ENCODE peak calls at places on chromosome 1, in four cellular contexts. One of them, this sample, is unnamed.

GRCh38 chr1:170634293-170634692 is 29.6 kb upstream of the PRRX1 start:
- DNase-seq in GM12878: no peak
- DNase-seq in K562: no peak
- DNase-seq in HepG2: no peak
- DNase-seq in this sample: no peak

GRCh38 chr1:85398391-85399064 is 66.4 kb downstream of the DDAH1 start:
- DNase-seq in GM12878: no peak
- DNase-seq in K562: no peak
- DNase-seq in HepG2: no peak
- DNase-seq in this sample: no peak

GRCh38 chr1:11152755-11153154 is 36.4 kb upstream of the ANGPTL7 start:
- DNase-seq in GM12878: no peak
- DNase-seq in K562: no peak
- DNase-seq in HepG2: no peak
- DNase-seq in this sample: no peak

GRCh38 chr1:109775408-109775807 is 11.7 kb upstream of the EPS8L3 start:
- DNase-seq in GM12878: no peak
- DNase-seq in K562: no peak
- DNase-seq in HepG2: no peak
- DNase-seq in this sample: no peak

GRCh38 chr1:114214016-114214415 is 60.3 kb upstream of the SYT6 start:
- DNase-seq in GM12878: no peak
- DNase-seq in K562: no peak
- DNase-seq in HepG2: no peak
- DNase-seq in this sample: no peak

GRCh38 chr1:155002479-155003226 is at the start of gene ZBTB7B:
- DNase-seq in GM12878: no peak
- DNase-seq in K562: peak; percentile 49
- DNase-seq in HepG2: no peak
- DNase-seq in this sample: no peak

GRCh38 chr1:51472349-51472748 is 46.7 kb downstream of the EPS15 start:
- DNase-seq in GM12878: no peak
- DNase-seq in K562: no peak
- DNase-seq in HepG2: no peak
- DNase-seq in this sample: no peak

GRCh38 chr1:7783178-7783711 is 846 bp upstream of the PER3 start:
- DNase-seq in GM12878: no peak
- DNase-seq in K562: peak; percentile 85
- DNase-seq in HepG2: peak; percentile 49
- DNase-seq in this sample: peak; percentile 82

GRCh38 chr1:110136911-110137310 is 13.4 kb upstream of the SLC6A17 start:
- DNase-seq in GM12878: no peak
- DNase-seq in K562: no peak
- DNase-seq in HepG2: peak; percentile 4
- DNase-seq in this sample: no peak

GRCh38 chr1:9238550-9238949 is 4.0 kb downstream of the H6PD start:
- DNase-seq in GM12878: no peak
- DNase-seq in K562: no peak
- DNase-seq in HepG2: no peak
- DNase-seq in this sample: no peak

GRCh38 chr1:155012052-155012546 is 9.5 kb downstream of the ZBTB7B start:
- DNase-seq in GM12878: no peak
- DNase-seq in K562: peak; percentile 76
- DNase-seq in HepG2: no peak
- DNase-seq in this sample: peak; percentile 88

GRCh38 chr1:117735045-117735992 is 129.5 kb downstream of the TENT5C start:
- DNase-seq in GM12878: peak; percentile 9
- DNase-seq in K562: no peak
- DNase-seq in HepG2: peak; percentile 10
- DNase-seq in this sample: no peak

GRCh38 chr1:27868556-27868931 is 3.8 kb upstream of the THEMIS2 start:
- DNase-seq in GM12878: no peak
- DNase-seq in K562: no peak
- DNase-seq in HepG2: no peak
- DNase-seq in this sample: no peak

GRCh38 chr1:186899577-186899976 is 70.8 kb downstream of the PLA2G4A start:
- DNase-seq in GM12878: peak; percentile 43
- DNase-seq in K562: no peak
- DNase-seq in HepG2: no peak
- DNase-seq in this sample: no peak

GRCh38 chr1:99527078-99527477 is 118.8 kb upstream of the PALMD start:
- DNase-seq in GM12878: no peak
- DNase-seq in K562: peak; percentile 14
- DNase-seq in HepG2: peak; percentile 16
- DNase-seq in this sample: no peak

GRCh38 chr1:202452508-202452907 is 104.0 kb downstream of the PPP1R12B start:
- DNase-seq in GM12878: no peak
- DNase-seq in K562: no peak
- DNase-seq in HepG2: no peak
- DNase-seq in this sample: no peak

GRCh38 chr1:244833734-244834595 is 1.5 kb upstream of the COX20 start:
- DNase-seq in GM12878: no peak
- DNase-seq in K562: peak; percentile 60
- DNase-seq in HepG2: peak; percentile 98
- DNase-seq in this sample: peak; percentile 71

GRCh38 chr1:108585343-108585742 is 25.4 kb downstream of the EEIG2 start:
- DNase-seq in GM12878: no peak
- DNase-seq in K562: no peak
- DNase-seq in HepG2: no peak
- DNase-seq in this sample: no peak

GRCh38 chr1:165854101-165854845 is 26.9 kb downstream of the UCK2 start:
- DNase-seq in GM12878: no peak
- DNase-seq in K562: no peak
- DNase-seq in HepG2: no peak
- DNase-seq in this sample: no peak

GRCh38 chr1:168082008-168082876 is 54.5 kb downstream of the GPR161 start:
- DNase-seq in GM12878: peak; percentile 17
- DNase-seq in K562: peak; percentile 78
- DNase-seq in HepG2: peak; percentile 57
- DNase-seq in this sample: peak; percentile 88

GRCh38 chr1:151989131-151989868 is 4.4 kb downstream of the S100A10 start:
- DNase-seq in GM12878: no peak
- DNase-seq in K562: no peak
- DNase-seq in HepG2: no peak
- DNase-seq in this sample: no peak

GRCh38 chr1:154454391-154455120 is 47.5 kb upstream of the TDRD10 start:
- DNase-seq in GM12878: no peak
- DNase-seq in K562: no peak
- DNase-seq in HepG2: no peak
- DNase-seq in this sample: no peak

GRCh38 chr1:108590947-108591346 is 31.0 kb downstream of the EEIG2 start:
- DNase-seq in GM12878: no peak
- DNase-seq in K562: no peak
- DNase-seq in HepG2: no peak
- DNase-seq in this sample: no peak

GRCh38 chr1:87115317-87115885 is 201.0 kb downstream of the HS2ST1 start:
- DNase-seq in GM12878: no peak
- DNase-seq in K562: no peak
- DNase-seq in HepG2: no peak
- DNase-seq in this sample: no peak

GRCh38 chr1:175960169-175960568 is 216.8 kb upstream of the TNR start:
- DNase-seq in GM12878: no peak
- DNase-seq in K562: no peak
- DNase-seq in HepG2: no peak
- DNase-seq in this sample: no peak

DNA sequence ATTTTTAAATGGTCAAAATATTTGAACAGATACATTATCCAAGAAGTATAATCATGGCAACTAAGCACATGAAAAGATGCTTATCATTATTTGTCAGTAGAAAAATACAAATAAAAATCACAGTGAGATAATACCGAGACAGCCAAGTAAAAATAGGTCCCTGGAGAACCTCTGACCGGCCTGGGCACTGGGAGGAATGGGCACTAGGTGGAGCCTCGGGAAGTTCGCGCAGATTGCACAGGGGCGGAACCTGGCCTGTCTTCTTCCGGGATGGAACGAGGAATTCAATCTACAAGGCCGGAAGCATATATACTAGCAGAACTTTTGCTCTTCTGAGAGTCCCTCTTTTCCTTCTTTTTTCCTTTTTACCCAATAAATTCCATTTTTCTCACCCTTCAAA is 148.5 kb upstream of the CHRM3 start:
- DNase-seq in GM12878: no peak
- DNase-seq in K562: no peak
- DNase-seq in HepG2: no peak
- DNase-seq in this sample: no peak
- H3K4me2 ChIP-seq in GM12878: no peak overlapping the region
- H3K4me2 ChIP-seq in K562: no peak overlapping the region
- H3K4me2 ChIP-seq in HepG2: no peak overlapping the region
- H3K4me2 ChIP-seq in this sample: no peak overlapping the region

GRCh38 chr1:232743999-232744398 is 61.2 kb upstream of the MAP10 start:
- DNase-seq in GM12878: no peak
- DNase-seq in K562: no peak
- DNase-seq in HepG2: no peak
- DNase-seq in this sample: no peak
- TF ChIP-seq ATF2 in GM12878: no peak
- TF ChIP-seq ATF2 in K562: no peak
- TF ChIP-seq ATF2 in HepG2: no peak
- TF ChIP-seq ATF2 in this sample: no peak

DNA sequence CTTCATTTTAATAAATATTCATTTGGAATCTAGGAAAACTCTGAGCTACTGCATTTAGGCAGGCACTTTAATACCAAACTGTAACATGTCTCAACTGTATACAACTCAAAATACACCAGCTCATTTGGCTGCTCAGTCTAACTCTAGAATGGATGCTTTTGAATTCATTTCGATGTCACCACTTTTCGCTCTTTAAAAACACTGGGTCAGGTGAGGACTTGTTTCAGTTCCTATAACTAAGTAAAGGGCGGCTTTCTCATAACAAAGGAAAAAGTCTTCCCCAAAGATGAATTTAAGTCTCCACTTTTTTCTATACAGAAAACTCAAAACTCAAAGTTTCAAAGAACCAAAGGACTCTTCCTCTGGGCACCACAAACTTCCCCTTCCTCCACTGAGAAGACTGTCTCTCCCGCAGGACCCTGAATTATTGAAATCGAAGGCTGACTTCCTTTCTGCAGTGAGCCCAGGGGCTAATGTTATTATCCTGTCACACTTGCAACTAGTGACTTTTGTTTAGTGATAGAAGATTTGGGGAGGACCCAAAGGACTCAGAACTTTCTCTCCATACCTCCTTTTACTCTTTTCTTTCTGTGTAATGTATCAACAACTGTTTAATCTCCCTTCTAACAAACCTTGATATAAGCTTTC is 9.7 kb upstream of the DHX9 start:
- DNase-seq in GM12878: peak; percentile 21
- DNase-seq in K562: no peak
- DNase-seq in HepG2: no peak
- DNase-seq in this sample: no peak
- H3K4me2 ChIP-seq in GM12878: peak overlapping the region; percentile 26
- H3K4me2 ChIP-seq in K562: no peak overlapping the region
- H3K4me2 ChIP-seq in HepG2: no peak overlapping the region
- H3K4me2 ChIP-seq in this sample: no peak overlapping the region

DNA sequence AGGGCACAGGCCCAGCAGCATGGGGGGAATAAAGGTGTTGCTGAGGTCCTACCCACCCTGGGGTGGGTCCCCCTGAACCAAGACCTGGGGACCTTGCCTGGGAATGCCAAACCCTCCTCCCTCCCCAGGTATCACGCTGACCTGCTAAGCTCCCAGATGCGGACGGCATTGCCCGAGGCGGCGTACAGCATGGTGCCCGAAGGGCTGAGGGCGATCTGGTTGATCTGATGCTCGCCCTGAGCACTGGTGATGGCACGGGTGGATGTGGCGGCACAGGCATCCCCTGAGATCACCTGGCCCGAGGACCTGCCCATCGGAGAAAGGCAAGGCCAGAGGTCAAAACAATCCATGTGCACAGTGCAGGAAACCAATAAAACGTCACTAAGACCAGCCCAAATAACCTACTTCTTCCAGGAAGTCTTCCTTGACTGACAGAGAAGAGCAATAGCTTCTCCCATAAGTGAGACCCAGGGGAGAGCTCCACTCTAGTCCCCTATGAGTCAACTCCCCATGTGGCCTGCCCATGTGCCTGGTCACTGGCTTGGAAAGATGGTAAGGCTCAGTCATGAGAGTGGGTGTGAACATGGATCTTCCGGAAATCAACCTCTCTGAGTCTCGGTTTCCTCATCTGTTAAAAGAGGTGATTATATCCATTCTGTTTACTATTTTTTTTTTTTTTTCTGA is 46.3 kb downstream of the KIF21B start:
- DNase-seq in GM12878: no peak
- DNase-seq in K562: no peak
- DNase-seq in HepG2: no peak
- DNase-seq in this sample: no peak
- TF ChIP-seq ATF2 in GM12878: no peak
- TF ChIP-seq ATF2 in K562: no peak
- TF ChIP-seq ATF2 in HepG2: no peak
- TF ChIP-seq ATF2 in this sample: no peak

GRCh38 chr1:226725870-226726212 is 13.2 kb downstream of the ITPKB start:
- DNase-seq in GM12878: no peak
- DNase-seq in K562: no peak
- DNase-seq in HepG2: no peak
- DNase-seq in this sample: no peak

GRCh38 chr1:226719596-226720386 is 19.3 kb downstream of the ITPKB start:
- DNase-seq in GM12878: no peak
- DNase-seq in K562: no peak
- DNase-seq in HepG2: no peak
- DNase-seq in this sample: no peak

GRCh38 chr1:226722240-226722900 is 16.7 kb downstream of the ITPKB start:
- DNase-seq in GM12878: no peak
- DNase-seq in K562: no peak
- DNase-seq in HepG2: no peak
- DNase-seq in this sample: no peak

GRCh38 chr1:226722901-226723639 is 16.0 kb downstream of the ITPKB start:
- DNase-seq in GM12878: no peak
- DNase-seq in K562: no peak
- DNase-seq in HepG2: no peak
- DNase-seq in this sample: no peak

GRCh38 chr1:226723640-226724532 is 15.2 kb downstream of the ITPKB start:
- DNase-seq in GM12878: no peak
- DNase-seq in K562: peak; percentile 51
- DNase-seq in HepG2: no peak
- DNase-seq in this sample: no peak
- H3K4me2 ChIP-seq in GM12878: peak overlapping the region; percentile 89
- H3K4me2 ChIP-seq in K562: peak overlapping the region; percentile 2
- H3K4me2 ChIP-seq in HepG2: no peak overlapping the region
- H3K4me2 ChIP-seq in this sample: peak overlapping the region; percentile 47

GRCh38 chr1:25616932-25617625 is 488 bp downstream of the MAN1C1 start:
- DNase-seq in GM12878: no peak
- DNase-seq in K562: peak; percentile 63
- DNase-seq in HepG2: no peak
- DNase-seq in this sample: no peak
- TF ChIP-seq ATF2 in GM12878: no peak
- TF ChIP-seq ATF2 in K562: no peak
- TF ChIP-seq ATF2 in HepG2: no peak
- TF ChIP-seq ATF2 in this sample: no peak